ENCODE peak calls at places on chromosome 17, in four cellular contexts. V is H1, L is mesendoderm, B is H9. E is an unnamed sample.

GRCh38 chr17:59342681-59343127 is 11.2 kb downstream of the YPEL2 start:
- DNase-seq in V (no peak), L (no peak), B (no peak), E (no peak)

GRCh38 chr17:63929860-63930766 is 2.0 kb downstream of the CD79B start:
- DNase-seq in V (no peak), L (no peak), B (peak; percentile 82), E (no peak)

GRCh38 chr17:42775534-42776098 is 2.4 kb downstream of the VPS25 start:
- DNase-seq in V (no peak), L (peak; percentile 33), B (no peak), E (peak; percentile 66)

GRCh38 chr17:31048780-31049179 is 46.0 kb upstream of the NF1 start:
- DNase-seq in V (no peak), L (no peak), B (no peak), E (peak; percentile 24)

GRCh38 chr17:57890857-57891232 is 41.0 kb upstream of the MRPS23 start:
- DNase-seq in V (no peak), L (no peak), B (no peak), E (no peak)

GRCh38 chr17:17344507-17345293 is 41.5 kb downstream of the NT5M start:
- DNase-seq in V (no peak), L (no peak), B (peak; percentile 24), E (no peak)

GRCh38 chr17:67441052-67441738 is 64.1 kb downstream of the PITPNC1 start:
- DNase-seq in V (no peak), L (peak; percentile 46), B (no peak), E (peak; percentile 88)

GRCh38 chr17:82729479-82730260 is 5.7 kb upstream of the FN3K start:
- DNase-seq in V (no peak), L (no peak), B (no peak), E (no peak)

GRCh38 chr17:83196973-83197880 is 117.8 kb downstream of the METRNL start:
- DNase-seq in V (no peak), L (no peak), B (no peak), E (no peak)

GRCh38 chr17:31327534-31328526 is 6.4 kb upstream of the EVI2A start:
- DNase-seq in V (no peak), L (peak; percentile 40), B (no peak), E (peak; percentile 90)

GRCh38 chr17:34781571-34782108 is 179.6 kb downstream of the CCT6B start:
- DNase-seq in V (no peak), L (peak; percentile 22), B (no peak), E (peak; percentile 7)

GRCh38 chr17:41629316-41629715 is 4.9 kb upstream of the KRT17 start:
- DNase-seq in V (no peak), L (no peak), B (no peak), E (no peak)

GRCh38 chr17:48725005-48725293 is 2.0 kb downstream of the PRAC2 start:
- DNase-seq in V (no peak), L (no peak), B (no peak), E (no peak)

GRCh38 chr17:48722201-48722907 is at the start of gene PRAC1:
- DNase-seq in V (no peak), L (peak; percentile 67), B (peak; percentile 80), E (no peak)

GRCh38 chr17:48722924-48723554 is at the start of gene PRAC2:
- DNase-seq in V (no peak), L (peak; percentile 87), B (peak; percentile 86), E (no peak)

GRCh38 chr17:48724241-48725004 is 1.4 kb downstream of the PRAC2 start:
- DNase-seq in V (no peak), L (peak; percentile 75), B (peak; percentile 85), E (peak; percentile 67)

GRCh38 chr17:48723555-48724239 is 712 bp downstream of the PRAC2 start:
- DNase-seq in V (no peak), L (peak; percentile 83), B (peak; percentile 83), E (no peak)
- H4K5ac ChIP-seq in V (no peak overlapping the region), L (no peak overlapping the region), B (no peak overlapping the region), E (no peak overlapping the region)

GRCh38 chr17:28854457-28855382 is at the start of gene ERAL1:
- DNase-seq in V (no peak), L (peak; percentile 95), B (peak; percentile 94), E (peak; percentile 86)
- H4K5ac ChIP-seq in V (peak within 1 kb of the TSS; percentile 38), L (no peak within 1 kb of the TSS), B (peak within 1 kb of the TSS; percentile 79), E (peak within 1 kb of the TSS; percentile 96)

GRCh38 chr17:74200112-74200511 is 3.4 kb upstream of the RPL38 start:
- DNase-seq in V (no peak), L (no peak), B (no peak), E (no peak)

GRCh38 chr17:74199306-74200092 is 4.0 kb upstream of the RPL38 start:
- DNase-seq in V (no peak), L (peak; percentile 66), B (peak; percentile 89), E (no peak)

GRCh38 chr17:74202879-74203432 is 522 bp upstream of the RPL38 start:
- DNase-seq in V (no peak), L (no peak), B (no peak), E (no peak)

GRCh38 chr17:74203439-74204240 is at the start of gene RPL38:
- DNase-seq in V (peak; percentile 95), L (peak; percentile 99), B (peak; percentile 98), E (peak; percentile 98)

GRCh38 chr17:74201250-74201649 is 2.2 kb upstream of the RPL38 start:
- DNase-seq in V (no peak), L (no peak), B (no peak), E (peak; percentile 57)
- H4K5ac ChIP-seq in V (no peak overlapping the region), L (no peak overlapping the region), B (no peak overlapping the region), E (no peak overlapping the region)

DNA sequence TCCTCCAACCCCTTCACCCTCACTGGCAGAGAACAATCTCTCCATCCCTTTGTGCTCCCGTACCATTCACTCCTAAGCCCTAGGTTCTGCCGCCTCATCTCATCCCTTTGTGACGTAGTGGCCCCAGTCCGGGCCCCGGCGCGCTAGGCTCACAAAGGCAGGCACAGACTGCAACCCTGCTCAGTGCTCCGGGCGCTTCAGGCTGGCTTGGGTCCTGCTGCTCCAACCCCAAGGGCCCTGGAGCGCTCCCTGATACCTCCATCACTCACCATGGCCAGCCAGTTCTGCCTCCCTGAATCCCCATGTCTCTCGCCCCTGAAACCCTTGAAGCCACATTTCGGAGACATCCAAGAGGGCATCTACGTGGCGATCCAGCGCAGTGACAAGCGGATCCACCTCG is at the start of gene KIF2B:
- DNase-seq in V (no peak), L (no peak), B (no peak), E (no peak)
- H4K5ac ChIP-seq in V (no peak within 1 kb of the TSS), L (no peak within 1 kb of the TSS), B (no peak within 1 kb of the TSS), E (no peak within 1 kb of the TSS)

E was measured in IMR-90.